ENCODE peak calls at places on chromosomes 4 and X, in nine cellular contexts. Q is stimulated activated CD4-positive, alpha-beta T cell treated with anti-CD3 and anti-CD28 coated beads, Interleukin-2, amount 100 ng/mL, for 24 hours; M is ovary; K is EL; H is HuH-7; J is stimulated activated naive CD8-positive, alpha-beta T cell treated with anti-CD3 and anti-CD28 coated beads, Interleukin-15, Interleukin-2, amounts not matched to agents 100 U/mL and 50 U/mL, for 24 hours; S is frontal cortex; W is NCI-H2107; V is activated T-helper 1 cell treated with anti-CD3 and anti-CD28 coated beads, Interleukin-2, amount 50 U/mL, for 16 hours. Z is an unnamed sample.

GRCh38 chrX:12497832-12498591 is 293.2 kb upstream of the PRPS2 start:
- DNase-seq in S (no peak), H (peak; percentile 3), K (no peak), W (no peak), M (no peak), V (no peak), Q (no peak), J (peak; percentile 3), Z (no peak)

GRCh38 chr4:188976644-188977115 is 837.4 kb downstream of the TRIML1 start:
- DNase-seq in S (no peak), M (no peak), J (no peak), H (no peak), W (peak; percentile 12), K (peak; percentile 39), Q (no peak), V (no peak), Z (peak; percentile 64)

GRCh38 chr4:112933790-112934189 is 115.7 kb upstream of the ANK2 start:
- DNase-seq in V (no peak), S (no peak), M (no peak), H (no peak), J (no peak), W (no peak), Q (no peak), K (peak; percentile 4), Z (no peak)

GRCh38 chrX:107579956-107580355 is 48.4 kb upstream of the PRPS1 start:
- DNase-seq in V (no peak), J (no peak), M (no peak), W (no peak), K (peak; percentile 33), Q (no peak), S (no peak), H (no peak), Z (no peak)

GRCh38 chr4:116027311-116027710 is 913.9 kb upstream of the NDST4 start:
- DNase-seq in V (no peak), J (no peak), Q (no peak), S (no peak), H (no peak), M (no peak), W (no peak), K (no peak), Z (no peak)

GRCh38 chr4:10107111-10108091 is 9.2 kb downstream of the WDR1 start:
- DNase-seq in M (no peak), J (no peak), S (no peak), K (peak; percentile 65), W (no peak), Q (no peak), V (no peak), H (no peak), Z (no peak)

GRCh38 chr4:3387943-3388348 is 53.8 kb upstream of the HGFAC start:
- DNase-seq in M (peak; percentile 70), K (peak; percentile 62), V (no peak), S (no peak), H (no peak), Q (no peak), W (no peak), J (no peak), Z (no peak)

GRCh38 chrX:119240356-119240755 is 4.3 kb downstream of the PGRMC1 start:
- DNase-seq in M (no peak), W (no peak), H (no peak), K (peak; percentile 77), Q (no peak), J (no peak), S (no peak), V (no peak), Z (no peak)

GRCh38 chr4:8379771-8380170 is 60.8 kb downstream of the ACOX3 start:
- DNase-seq in K (no peak), H (no peak), M (no peak), W (no peak), Q (no peak), S (no peak), V (no peak), J (no peak), Z (no peak)

Z was measured in NCI-H510A.